ENCODE peak calls at places on chromosomes 11 and 22, in eight cellular contexts. Y, X, S, J, B, V, Q and L are unnamed samples.

GRCh38 chr11:30561691-30562412 is 24.3 kb downstream of the MPPED2 start:
- DNase-seq in S (no peak), X (no peak), V (no peak), Q (no peak), B (peak; percentile 42), Y (no peak), J (no peak), L (no peak)

GRCh38 chr22:31646186-31647019 is 15.6 kb downstream of the PISD start:
- DNase-seq in V (no peak), S (peak; percentile 34), B (peak; percentile 100), X (peak; percentile 99), Y (no peak), J (peak; percentile 99), Q (no peak), L (no peak)

GRCh38 chr11:117986981-117987495 is 844 bp downstream of the IL10RA start:
- DNase-seq in Y (peak; percentile 57), J (peak; percentile 12), Q (peak; percentile 37), B (no peak), X (no peak), S (peak; percentile 61), V (no peak), L (peak; percentile 50)

GRCh38 chr11:64059339-64060176 is 23.8 kb downstream of the FLRT1 start:
- DNase-seq in X (no peak), S (no peak), V (no peak), J (no peak), Q (no peak), Y (no peak), B (no peak), L (no peak)

GRCh38 chr11:33635161-33635560 is 65.5 kb downstream of the C11orf91 start:
- DNase-seq in B (peak; percentile 58), S (no peak), V (no peak), J (peak; percentile 91), X (peak; percentile 62), Y (no peak), Q (no peak), L (no peak)

GRCh38 chr22:27992294-27993165 is 73.5 kb upstream of the PITPNB start:
- DNase-seq in S (no peak), Q (no peak), Y (no peak), V (no peak), X (no peak), J (no peak), B (no peak), L (no peak)

GRCh38 chr22:46514592-46515207 is 22.7 kb downstream of the CELSR1 start:
- DNase-seq in Q (no peak), B (peak; percentile 69), Y (no peak), J (peak; percentile 39), X (peak; percentile 77), V (no peak), S (no peak), L (no peak)

GRCh38 chr11:73797457-73797856 is 9.8 kb downstream of the MRPL48 start:
- DNase-seq in V (no peak), Q (no peak), B (no peak), S (no peak), J (no peak), X (no peak), Y (no peak), L (no peak)

GRCh38 chr11:115528217-115528616 is 24.0 kb upstream of the CADM1 start:
- DNase-seq in S (no peak), V (no peak), B (no peak), X (no peak), Q (no peak), J (no peak), Y (no peak), L (no peak)

GRCh38 chr11:44190883-44191230 is 95.4 kb downstream of the EXT2 start:
- DNase-seq in Y (no peak), X (peak; percentile 7), Q (no peak), V (no peak), J (peak; percentile 58), B (peak; percentile 38), S (no peak), L (no peak)

GRCh38 chr11:5310423-5310822 is 8.7 kb upstream of the OR51B4 start:
- DNase-seq in J (no peak), V (no peak), Y (no peak), Q (no peak), X (no peak), B (no peak), S (no peak), L (no peak)

GRCh38 chr11:96055706-96056387 is 131.9 kb upstream of the MTMR2 start:
- DNase-seq in S (peak; percentile 33), J (peak; percentile 47), X (peak; percentile 92), Y (no peak), V (no peak), Q (no peak), B (peak; percentile 62), L (no peak)

GRCh38 chr11:130638048-130638447 is 189.6 kb downstream of the ADAMTS15 start:
- DNase-seq in X (no peak), B (no peak), S (no peak), Y (no peak), V (no peak), J (no peak), Q (no peak), L (no peak)

GRCh38 chr11:17389205-17389956 is 922 bp upstream of the KCNJ11 start:
- DNase-seq in B (peak; percentile 11), X (peak; percentile 49), V (peak; percentile 53), S (peak; percentile 83), Y (peak; percentile 69), Q (peak; percentile 84), J (peak; percentile 32), L (peak; percentile 79)

GRCh38 chr22:30694638-30695350 is at the start of gene OSBP2:
- DNase-seq in B (no peak), Y (peak; percentile 12), V (peak; percentile 31), X (peak; percentile 35), Q (peak; percentile 4), S (peak; percentile 52), J (no peak), L (peak; percentile 32)

GRCh38 chr22:41619979-41620645 is 731 bp downstream of the DESI1 start:
- DNase-seq in S (peak; percentile 58), J (peak; percentile 7), B (no peak), Y (peak; percentile 21), X (peak; percentile 39), V (no peak), Q (peak; percentile 34), L (peak; percentile 25)

GRCh38 chr11:34346551-34346950 is 11.3 kb downstream of the ABTB2 start:
- DNase-seq in Q (no peak), S (no peak), Y (no peak), X (peak; percentile 52), J (peak; percentile 85), B (no peak), V (no peak), L (no peak)

GRCh38 chr11:103537904-103538502 is 428.8 kb downstream of the DYNC2H1 start:
- DNase-seq in Q (no peak), B (peak; percentile 47), V (no peak), J (peak; percentile 71), Y (no peak), S (no peak), X (peak; percentile 59), L (no peak)

GRCh38 chr22:20953668-20954500 is 13.2 kb upstream of the AIFM3 start:
- DNase-seq in Y (no peak), Q (no peak), X (peak; percentile 25), B (peak; percentile 47), J (peak; percentile 92), S (no peak), V (no peak), L (no peak)

GRCh38 chr11:91653091-91653754 is 571.4 kb upstream of the FAT3 start:
- DNase-seq in X (no peak), J (no peak), Y (no peak), B (no peak), Q (no peak), V (no peak), S (no peak), L (no peak)

GRCh38 chr11:71060358-71060757 is 192.0 kb downstream of the SHANK2 start:
- DNase-seq in X (no peak), B (no peak), V (no peak), S (no peak), Q (no peak), J (no peak), Y (no peak), L (no peak)

GRCh38 chr11:29751618-29752017 is 265.2 kb downstream of the KCNA4 start:
- DNase-seq in Q (no peak), J (no peak), X (no peak), Y (no peak), B (no peak), V (no peak), S (no peak), L (no peak)

GRCh38 chr11:81224396-81224795 is 1509.3 kb downstream of the FAM181B start:
- DNase-seq in J (peak; percentile 78), X (no peak), B (no peak), S (no peak), Q (no peak), Y (no peak), V (no peak), L (no peak)

GRCh38 chr11:116890193-116890592 is 52.8 kb upstream of the APOA1 start:
- DNase-seq in X (no peak), B (peak; percentile 60), Q (no peak), Y (no peak), S (no peak), V (no peak), J (no peak), L (no peak)

GRCh38 chr11:122979815-122980656 is 1.6 kb downstream of the BSX start:
- DNase-seq in J (no peak), S (no peak), Q (no peak), B (no peak), X (no peak), V (no peak), Y (no peak), L (no peak)